ENCODE peak calls at places on chromosomes 1 and 21, in six cellular contexts. L is OCI-LY7, E is PC-3, Y is SK-N-SH, T is MM.1S, I is GM23338. M is an unnamed sample. For H3K9me2 and H3K36me3, the result is how much of the 10 kb centered on the place peaks cover.

GRCh38 chr1:184502154-184502553 is 115.3 kb downstream of the C1orf21 start:
- DNase-seq in L (no peak), E (no peak), Y (no peak), T (no peak), I (no peak), M (no peak)

GRCh38 chr1:36320291-36320758 is 3.1 kb downstream of the EVA1B start:
- DNase-seq in L (no peak), E (no peak), Y (no peak), T (no peak), I (peak), M (no peak)

GRCh38 chr1:179314928-179315327 is 21.3 kb downstream of the SOAT1 start:
- DNase-seq in L (no peak), E (no peak), Y (no peak), T (no peak), I (no peak), M (no peak)

GRCh38 chr1:99481391-99481996 is 164.4 kb upstream of the PALMD start:
- DNase-seq in L (peak), E (peak), Y (peak), T (peak), I (peak), M (peak)

GRCh38 chr1:202697038-202697437 is 13.2 kb downstream of the SYT2 start:
- DNase-seq in L (no peak), E (no peak), Y (no peak), T (no peak), I (peak), M (no peak)

GRCh38 chr1:16631248-16632043 is 18.1 kb upstream of the NBPF1 start:
- DNase-seq in L (no peak), E (no peak), Y (peak), T (no peak), I (no peak), M (no peak)

GRCh38 chr1:117179471-117179870 is 31.3 kb downstream of the VTCN1 start:
- DNase-seq in L (no peak), E (no peak), Y (no peak), T (no peak), I (no peak), M (no peak)

GRCh38 chr1:203555046-203555445 is 61.1 kb downstream of the OPTC start:
- DNase-seq in L (no peak), E (no peak), Y (no peak), T (no peak), I (peak), M (no peak)

GRCh38 chr1:33111965-33112364 is 31.0 kb downstream of the AZIN2 start:
- DNase-seq in L (peak), E (peak), Y (peak), T (peak), I (no peak), M (no peak)

GRCh38 chr1:21499283-21499945 is 9.8 kb upstream of the ALPL start:
- DNase-seq in L (no peak), E (no peak), Y (no peak), T (no peak), I (no peak), M (no peak)

GRCh38 chr1:172145231-172145651 is 275.2 kb upstream of the C1orf105 start:
- DNase-seq in L (no peak), E (no peak), Y (peak), T (no peak), I (peak), M (peak)

GRCh38 chr21:16040601-16041000 is 310.8 kb downstream of the USP25 start:
- DNase-seq in L (no peak), E (peak), Y (no peak), T (no peak), I (no peak), M (no peak)

GRCh38 chr1:119964673-119965363 is 68.5 kb upstream of the ADAM30 start:
- DNase-seq in L (no peak), E (no peak), Y (no peak), T (no peak), I (no peak), M (no peak)

GRCh38 chr1:240973875-240974274 is 361.9 kb upstream of the GREM2 start:
- DNase-seq in L (no peak), E (no peak), Y (peak), T (no peak), I (no peak), M (no peak)

GRCh38 chr1:91513160-91513559 is 12.5 kb downstream of the CDC7 start:
- DNase-seq in L (no peak), E (peak), Y (no peak), T (no peak), I (no peak), M (no peak)
- TF ChIP-seq EZH2phosphoT487 in L (no peak), E (no peak), Y (no peak), T (no peak), I (no peak), M (no peak)

DNA sequence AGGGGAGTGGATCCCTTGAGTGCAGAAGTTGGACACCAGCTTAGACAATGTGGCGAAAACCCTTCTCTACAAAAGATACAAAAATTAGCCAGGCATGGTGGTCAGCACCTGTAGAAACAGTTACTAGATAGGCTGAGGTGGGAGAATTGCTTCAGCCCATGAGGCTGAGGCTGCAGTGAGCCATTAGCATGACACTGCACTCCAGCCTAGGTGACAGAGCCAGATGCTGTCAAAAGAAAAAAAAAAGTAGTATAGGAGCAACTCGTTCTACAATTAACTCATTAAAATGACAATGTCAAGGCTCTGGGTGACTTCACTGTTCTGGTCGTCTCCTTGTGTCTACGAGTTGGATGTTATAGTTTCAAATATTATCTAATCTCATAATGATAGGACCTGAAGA is 370.6 kb upstream of the NCAM2 start:
- DNase-seq in L (no peak), E (no peak), Y (no peak), T (no peak), I (peak), M (no peak)
- H3K9me2 ChIP-seq in L (under half), E (under half), Y (under half), T (under half), I (under half), M (under half)

DNA sequence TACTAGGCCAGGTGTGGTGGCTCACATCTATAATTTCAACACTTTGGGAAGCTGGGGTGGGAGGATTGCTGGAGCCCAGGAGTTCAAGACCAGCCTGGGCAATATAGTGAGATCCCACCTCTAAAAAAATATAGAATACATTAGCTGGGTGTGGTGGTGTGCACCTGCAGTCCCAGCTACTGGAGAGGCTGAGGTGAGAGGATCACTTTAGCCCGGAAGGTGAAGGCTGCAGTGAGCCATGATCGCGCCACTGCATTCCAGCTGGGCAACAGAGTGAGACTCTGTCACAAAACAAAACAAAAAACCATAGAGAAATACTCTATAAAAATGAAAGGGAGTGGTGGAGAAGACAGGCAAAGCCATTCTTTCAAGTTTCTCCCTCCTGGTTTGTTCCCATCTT is 62.1 kb downstream of the EYA3 start:
- DNase-seq in L (no peak), E (no peak), Y (no peak), T (no peak), I (no peak), M (no peak)
- H3K36me3 ChIP-seq in L (half or more), E (under half), Y (under half), T (under half), I (under half), M (under half)

GRCh38 chr1:114318951-114319350 is 165.3 kb upstream of the SYT6 start:
- DNase-seq in L (no peak), E (no peak), Y (no peak), T (no peak), I (no peak), M (no peak)

GRCh38 chr1:114322207-114322606 is 168.5 kb upstream of the SYT6 start:
- DNase-seq in L (no peak), E (no peak), Y (no peak), T (no peak), I (no peak), M (no peak)

GRCh38 chr1:114322726-114323125 is 169.1 kb upstream of the SYT6 start:
- DNase-seq in L (no peak), E (no peak), Y (no peak), T (no peak), I (no peak), M (no peak)

GRCh38 chr1:114319480-114319879 is 165.8 kb upstream of the SYT6 start:
- DNase-seq in L (no peak), E (peak), Y (no peak), T (no peak), I (no peak), M (no peak)

GRCh38 chr1:114320586-114320985 is 166.9 kb upstream of the SYT6 start:
- DNase-seq in L (no peak), E (peak), Y (no peak), T (no peak), I (no peak), M (no peak)
- TF ChIP-seq EZH2phosphoT487 in L (no peak), E (no peak), Y (no peak), T (no peak), I (no peak), M (no peak)

GRCh38 chr1:235100124-235100801 is 28.4 kb downstream of the TOMM20 start:
- DNase-seq in L (peak), E (no peak), Y (no peak), T (no peak), I (peak), M (no peak)
- H3K9me2 ChIP-seq in L (under half), E (under half), Y (under half), T (under half), I (under half), M (under half)